ENCODE peak calls at places on chromosome 1, in five cellular contexts. E, H, D, T and V are unnamed samples.

GRCh38 chr1:171985639-171986038 is 144.3 kb downstream of the DNM3 start:
- DNase-seq in E (no peak), H (no peak), D (no peak), T (no peak), V (no peak)

GRCh38 chr1:203624341-203624712 is 2.3 kb upstream of the ATP2B4 start:
- DNase-seq in E (no peak), H (no peak), D (no peak), T (no peak), V (no peak)

GRCh38 chr1:215376544-215377264 is 190.4 kb upstream of the KCTD3 start:
- DNase-seq in E (no peak), H (no peak), D (no peak), T (no peak), V (no peak)

GRCh38 chr1:54861070-54861761 is 25.8 kb downstream of the DHCR24 start:
- DNase-seq in E (no peak), H (no peak), D (no peak), T (no peak), V (no peak)

GRCh38 chr1:224616761-224617409 is 768 bp downstream of the CNIH3 start:
- DNase-seq in E (no peak), H (no peak), D (no peak), T (no peak), V (no peak)

GRCh38 chr1:243667133-243667532 is 182.9 kb downstream of the AKT3 start:
- DNase-seq in E (no peak), H (no peak), D (no peak), T (no peak), V (no peak)

GRCh38 chr1:224252466-224252865 is 69.4 kb downstream of the DEGS1 start:
- DNase-seq in E (no peak), H (no peak), D (no peak), T (no peak), V (no peak)

GRCh38 chr1:161777250-161777649 is 11.1 kb downstream of the ATF6 start:
- DNase-seq in E (no peak), H (no peak), D (no peak), T (no peak), V (no peak)

GRCh38 chr1:36530791-36531190 is 48.1 kb upstream of the CSF3R start:
- DNase-seq in E (peak; percentile 25), H (no peak), D (no peak), T (no peak), V (no peak)